ENCODE peak calls at places on chromosomes 4 and X, in ten cellular contexts. P is MCF 10A; O is smooth muscle cell of the brain vasculature; U is T-helper 2 cell; C is stimulated activated CD4-positive, alpha-beta T cell treated with anti-CD3 and anti-CD28 coated beads, Interleukin-12 subunit alpha, Interleukin-12 subunit beta, amount 100 ng/mL, for 24 hours; F is coronary artery; K is dermis blood vessel endothelial cell; I is NCI-H69; A is lower leg skin; H is ELF-1. V is an unnamed sample.

GRCh38 chr4:7771056-7771455 is 168.6 kb downstream of the AFAP1 start:
- DNase-seq in P (no peak), O (no peak), U (peak; percentile 22), C (peak; percentile 28), F (no peak), K (no peak), I (no peak), A (no peak), H (no peak), V (peak; percentile 69)

GRCh38 chr4:61462451-61463326 is 262.6 kb downstream of the ADGRL3 start:
- DNase-seq in P (peak; percentile 89), O (no peak), U (no peak), C (no peak), F (no peak), K (no peak), I (peak; percentile 5), A (no peak), H (no peak), V (no peak)

GRCh38 chrX:103656623-103657022 is 27.8 kb downstream of the TCEAL1 start:
- DNase-seq in P (peak; percentile 55), O (no peak), U (no peak), C (no peak), F (no peak), K (peak; percentile 59), I (no peak), A (no peak), H (no peak), V (no peak)

GRCh38 chrX:71236858-71237257 is 13.8 kb downstream of the GJB1 start:
- DNase-seq in P (no peak), O (no peak), U (no peak), C (no peak), F (no peak), K (no peak), I (no peak), A (no peak), H (no peak), V (no peak)

GRCh38 chrX:75151828-75152592 is 4.1 kb downstream of the ABCB7 start:
- DNase-seq in P (peak; percentile 34), O (no peak), U (no peak), C (no peak), F (no peak), K (no peak), I (no peak), A (no peak), H (no peak), V (no peak)

GRCh38 chrX:645024-645376 is 14.4 kb downstream of the SHOX start:
- DNase-seq in P (no peak), O (no peak), U (no peak), C (no peak), F (no peak), K (no peak), I (no peak), A (peak; percentile 78), H (peak; percentile 65), V (peak; percentile 83)

GRCh38 chr4:70838400-70838971 is 1.2 kb downstream of the GRSF1 start:
- DNase-seq in P (peak; percentile 7), O (no peak), U (peak; percentile 4), C (no peak), F (no peak), K (peak; percentile 27), I (no peak), A (no peak), H (no peak), V (no peak)

GRCh38 chr4:175271010-175271630 is 353.0 kb downstream of the ADAM29 start:
- DNase-seq in P (no peak), O (no peak), U (no peak), C (no peak), F (no peak), K (no peak), I (no peak), A (no peak), H (no peak), V (no peak)

GRCh38 chr4:88352062-88352461 is 26.6 kb upstream of the HERC6 start:
- DNase-seq in P (peak; percentile 46), O (no peak), U (no peak), C (no peak), F (no peak), K (no peak), I (no peak), A (no peak), H (no peak), V (no peak)

GRCh38 chr4:154622598-154622997 is 10.1 kb upstream of the FGG start:
- DNase-seq in P (peak; percentile 67), O (no peak), U (peak; percentile 42), C (no peak), F (no peak), K (peak; percentile 57), I (peak; percentile 56), A (no peak), H (no peak), V (no peak)

GRCh38 chr4:926538-926937 is 5.6 kb downstream of the GAK start:
- DNase-seq in P (peak; percentile 27), O (no peak), U (no peak), C (no peak), F (no peak), K (peak; percentile 38), I (no peak), A (peak; percentile 79), H (peak; percentile 65), V (peak; percentile 51)

GRCh38 chrX:12955882-12956703 is 18.8 kb upstream of the TMSB4X start:
- DNase-seq in P (peak; percentile 85), O (no peak), U (peak; percentile 82), C (peak; percentile 58), F (no peak), K (peak; percentile 71), I (no peak), A (peak; percentile 91), H (no peak), V (no peak)

GRCh38 chrX:84340981-84341380 is 153.0 kb upstream of the RPS6KA6 start:
- DNase-seq in P (no peak), O (no peak), U (no peak), C (no peak), F (no peak), K (no peak), I (no peak), A (no peak), H (no peak), V (no peak)

GRCh38 chrX:142250502-142250901 is 45.4 kb upstream of the MAGEC2 start:
- DNase-seq in P (peak; percentile 58), O (no peak), U (no peak), C (no peak), F (no peak), K (no peak), I (no peak), A (no peak), H (no peak), V (peak; percentile 64)

GRCh38 chrX:13897571-13897970 is 80.7 kb upstream of the GPM6B start:
- DNase-seq in P (no peak), O (no peak), U (no peak), C (no peak), F (no peak), K (no peak), I (no peak), A (no peak), H (no peak), V (no peak)

GRCh38 chrX:2967998-2968909 is 38.1 kb upstream of the ARSH start:
- DNase-seq in P (peak; percentile 32), O (peak; percentile 17), U (peak; percentile 58), C (peak; percentile 11), F (no peak), K (peak; percentile 64), I (no peak), A (no peak), H (peak; percentile 82), V (no peak)

GRCh38 chrX:475926-476723 is 89.4 kb upstream of the PPP2R3B start:
- DNase-seq in P (no peak), O (no peak), U (no peak), C (no peak), F (no peak), K (peak; percentile 12), I (no peak), A (no peak), H (peak; percentile 67), V (no peak)

GRCh38 chr4:2343476-2343875 is 75.0 kb downstream of the ZFYVE28 start:
- DNase-seq in P (no peak), O (no peak), U (no peak), C (no peak), F (peak; percentile 57), K (no peak), I (peak; percentile 66), A (peak; percentile 36), H (no peak), V (peak; percentile 39)

GRCh38 chrX:23742174-23742692 is 843 bp downstream of the ACOT9 start:
- DNase-seq in P (peak; percentile 78), O (peak; percentile 13), U (peak; percentile 44), C (no peak), F (no peak), K (peak; percentile 65), I (peak; percentile 86), A (no peak), H (peak; percentile 81), V (no peak)

GRCh38 chr4:108988514-108989195 is 225.8 kb upstream of the ETNPPL start:
- DNase-seq in P (no peak), O (no peak), U (no peak), C (no peak), F (no peak), K (no peak), I (no peak), A (no peak), H (no peak), V (no peak)

GRCh38 chr4:16466581-16466980 is 240.3 kb upstream of the TAPT1 start:
- DNase-seq in P (no peak), O (no peak), U (no peak), C (no peak), F (no peak), K (no peak), I (no peak), A (no peak), H (no peak), V (no peak)

GRCh38 chrX:151393514-151393913 is 3.5 kb upstream of the VMA21 start:
- DNase-seq in P (no peak), O (no peak), U (peak; percentile 88), C (no peak), F (no peak), K (peak; percentile 4), I (peak; percentile 73), A (no peak), H (peak; percentile 54), V (no peak)

GRCh38 chrX:12971282-12972003 is 3.5 kb upstream of the TMSB4X start:
- DNase-seq in P (no peak), O (no peak), U (peak; percentile 71), C (no peak), F (no peak), K (no peak), I (peak; percentile 14), A (no peak), H (no peak), V (no peak)

GRCh38 chrX:320126-320783 is 1.7 kb upstream of the GTPBP6 start:
- DNase-seq in P (no peak), O (no peak), U (peak; percentile 38), C (no peak), F (no peak), K (peak; percentile 50), I (no peak), A (peak; percentile 89), H (no peak), V (peak; percentile 78)

GRCh38 chr4:125314676-125315570 is at the start of gene FAT4:
- DNase-seq in P (peak; percentile 95), O (peak; percentile 96), U (peak; percentile 71), C (no peak), F (peak; percentile 98), K (peak; percentile 99), I (peak; percentile 86), A (peak; percentile 98), H (peak; percentile 94), V (peak; percentile 95)

GRCh38 chrX:16610121-16610565 is 39.8 kb upstream of the S100G start:
- DNase-seq in P (no peak), O (no peak), U (no peak), C (no peak), F (no peak), K (peak; percentile 70), I (no peak), A (no peak), H (no peak), V (no peak)

GRCh38 chr4:6115342-6115741 is 85.0 kb downstream of the JAKMIP1 start:
- DNase-seq in P (no peak), O (no peak), U (no peak), C (no peak), F (no peak), K (no peak), I (peak; percentile 53), A (peak; percentile 49), H (no peak), V (peak; percentile 39)

GRCh38 chrX:130120746-130121504 is 10.6 kb upstream of the ELF4 start:
- DNase-seq in P (peak; percentile 77), O (peak; percentile 45), U (peak; percentile 74), C (peak; percentile 53), F (no peak), K (peak; percentile 75), I (peak; percentile 71), A (peak; percentile 94), H (peak; percentile 94), V (no peak)

V was measured in mesenteric fat pad.